ENCODE peak calls at places on chromosome 2, in six cellular contexts. F, I, C, J, D and B are unnamed samples.

GRCh38 chr2:3494984-3495666 is 24.2 kb downstream of the ADI1 start:
- DNase-seq in C (no peak), J (no peak), D (no peak), I (no peak), F (no peak), B (no peak)

GRCh38 chr2:96251721-96252292 is 14.0 kb downstream of the TMEM127 start:
- DNase-seq in D (peak; percentile 79), C (no peak), I (peak; percentile 45), F (peak; percentile 97), J (peak; percentile 96), B (peak; percentile 74)

GRCh38 chr2:95530734-95531133 is 46.2 kb upstream of the TRIM43B start:
- DNase-seq in F (peak; percentile 88), J (no peak), C (no peak), I (no peak), D (no peak), B (no peak)

GRCh38 chr2:102967451-102967850 is 205.6 kb downstream of the TMEM182 start:
- DNase-seq in F (no peak), C (no peak), D (no peak), J (no peak), I (no peak), B (no peak)

GRCh38 chr2:205017381-205017780 is 472.1 kb downstream of the PARD3B start:
- DNase-seq in C (no peak), F (no peak), J (no peak), D (no peak), I (no peak), B (no peak)

GRCh38 chr2:59691518-59692190 is 861.8 kb downstream of the BCL11A start:
- DNase-seq in J (no peak), D (no peak), F (no peak), C (no peak), I (no peak), B (no peak)

GRCh38 chr2:16656784-16657391 is 8.7 kb downstream of the CYRIA start:
- DNase-seq in F (no peak), C (no peak), I (no peak), J (no peak), D (peak; percentile 38), B (no peak)

GRCh38 chr2:199460808-199461454 is 3.2 kb upstream of the SATB2 start:
- DNase-seq in F (no peak), C (no peak), D (no peak), I (no peak), J (no peak), B (no peak)

GRCh38 chr2:240423788-240424191 is 11.7 kb upstream of the GPC1 start:
- DNase-seq in F (no peak), J (no peak), C (no peak), D (no peak), I (peak; percentile 13), B (no peak)

GRCh38 chr2:237588044-237588696 is 2.4 kb downstream of the RAB17 start:
- DNase-seq in F (no peak), J (no peak), D (no peak), C (no peak), I (no peak), B (no peak)

GRCh38 chr2:237592425-237592980 is 2.0 kb upstream of the RAB17 start:
- DNase-seq in F (no peak), D (peak; percentile 50), J (no peak), I (no peak), C (no peak), B (no peak)

GRCh38 chr2:237591021-237591370 is 462 bp upstream of the RAB17 start:
- DNase-seq in D (peak; percentile 64), I (peak; percentile 93), C (peak; percentile 82), F (no peak), J (no peak), B (no peak)

GRCh38 chr2:237591379-237591881 is 896 bp upstream of the RAB17 start:
- DNase-seq in C (no peak), F (no peak), D (peak; percentile 99), I (no peak), J (no peak), B (no peak)

DNA sequence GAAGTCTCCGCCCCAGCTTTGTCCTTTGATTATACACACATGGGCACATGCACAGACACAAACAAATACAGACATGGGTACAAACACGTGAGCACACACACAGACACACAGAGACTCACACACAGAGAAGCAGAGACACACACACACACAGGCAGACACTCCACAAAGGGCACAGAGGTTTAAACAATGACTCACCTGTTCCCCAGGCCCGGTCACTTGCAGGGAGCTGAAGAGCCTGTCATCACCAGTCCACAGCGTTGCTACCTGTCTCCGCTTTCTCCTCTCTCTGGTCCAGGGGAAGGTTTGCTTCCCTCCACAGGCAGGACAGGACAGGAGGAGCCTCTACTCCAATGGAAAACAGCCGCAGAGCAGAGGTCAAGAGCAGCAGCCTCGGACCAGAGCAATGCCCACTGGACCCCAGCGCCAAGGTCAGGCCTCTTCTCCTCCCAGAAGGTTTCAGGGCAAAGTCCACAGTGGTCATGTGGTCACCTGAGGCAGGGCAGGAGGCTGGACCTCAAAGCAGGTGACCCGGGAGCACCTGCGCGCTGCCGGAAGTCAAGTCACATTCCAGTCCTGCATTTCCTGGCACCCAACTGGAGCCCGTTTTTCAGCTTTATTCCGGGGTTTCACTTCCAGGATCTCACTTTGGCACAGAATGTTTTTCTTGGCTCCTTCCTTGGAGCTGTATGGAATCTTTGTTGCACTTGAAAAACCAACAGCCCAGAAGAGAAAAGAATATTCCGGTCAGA is at the start of gene RAB17:
- DNase-seq in J (peak; percentile 44), I (peak; percentile 87), C (no peak), D (peak; percentile 71), F (peak; percentile 39), B (no peak)
- H2AK5ac ChIP-seq in J (no peak within 1 kb of the TSS), I (no peak within 1 kb of the TSS), C (peak within 1 kb of the TSS; percentile 76), D (peak within 1 kb of the TSS; percentile 40), F (no peak within 1 kb of the TSS), B (no peak within 1 kb of the TSS)

GRCh38 chr2:161130354-161130753 is 29.9 kb upstream of the TANK start:
- DNase-seq in C (no peak), I (no peak), F (no peak), J (no peak), D (no peak), B (no peak)
- H2AFZ ChIP-seq in C (no peak overlapping the region), I (no peak overlapping the region), F (no peak overlapping the region), J (no peak overlapping the region), D (no peak overlapping the region), B (no peak overlapping the region)

GRCh38 chr2:176677746-176678145 is 408.5 kb downstream of the MTX2 start:
- DNase-seq in I (no peak), F (no peak), D (no peak), C (no peak), J (no peak), B (no peak)

GRCh38 chr2:176676257-176676570 is 407.0 kb downstream of the MTX2 start:
- DNase-seq in D (no peak), C (no peak), I (no peak), F (no peak), J (no peak), B (no peak)

GRCh38 chr2:176679306-176679705 is 410.1 kb downstream of the MTX2 start:
- DNase-seq in F (no peak), D (no peak), J (no peak), C (no peak), I (no peak), B (no peak)

GRCh38 chr2:176678571-176678970 is 409.3 kb downstream of the MTX2 start:
- DNase-seq in I (no peak), J (no peak), F (no peak), D (no peak), C (no peak), B (no peak)

GRCh38 chr2:176675557-176676256 is 406.5 kb downstream of the MTX2 start:
- DNase-seq in I (no peak), J (no peak), F (no peak), D (peak; percentile 10), C (no peak), B (no peak)
- H2AK5ac ChIP-seq in I (no peak overlapping the region), J (no peak overlapping the region), F (no peak overlapping the region), D (no peak overlapping the region), C (no peak overlapping the region), B (no peak overlapping the region)

DNA sequence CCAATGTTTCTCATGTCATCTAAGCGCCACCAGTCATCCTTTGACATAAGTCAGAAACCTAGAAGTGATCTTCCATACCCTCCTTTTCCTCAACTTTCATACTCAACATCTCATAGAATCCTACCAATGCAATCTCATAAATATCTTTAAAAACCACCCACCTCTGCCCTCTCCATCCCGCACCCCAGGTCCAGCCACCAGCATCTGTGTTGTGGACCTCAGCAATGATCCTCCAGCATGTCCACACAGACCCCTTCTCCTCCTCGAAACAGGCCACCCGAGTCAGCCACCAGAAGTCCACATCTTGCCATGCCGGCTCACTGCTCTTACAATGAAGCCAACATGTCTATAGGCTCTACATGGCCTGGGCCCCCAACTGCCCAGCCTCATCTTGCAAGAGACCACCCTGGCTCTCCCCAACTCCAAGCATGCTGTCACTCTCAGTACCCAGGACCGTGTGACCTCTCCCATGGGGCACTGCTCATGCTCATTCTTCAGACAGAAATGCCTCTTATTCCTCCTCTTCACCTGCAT is 636.7 kb upstream of the ID2 start:
- DNase-seq in D (no peak), F (no peak), J (no peak), C (no peak), I (no peak), B (no peak)
- H2AFZ ChIP-seq in D (no peak overlapping the region), F (no peak overlapping the region), J (no peak overlapping the region), C (no peak overlapping the region), I (no peak overlapping the region), B (no peak overlapping the region)